ENCODE peak calls at places on chromosomes 4 and X, in eight cellular contexts. P is BE2C; M is AG08396; N is foreskin melanocyte; W is dorsolateral prefrontal cortex; D is astrocyte; Q is stimulated activated CD8-positive, alpha-beta memory T cell treated with anti-CD3 and anti-CD28 coated beads, Interleukin-2, amount 100 ng/mL, for 48 hours; A is transverse colon. L is an unnamed sample.

GRCh38 chrX:53265771-53266170 is 15.6 kb downstream of the IQSEC2 start:
- DNase-seq in P (no peak), M (no peak), N (no peak), W (no peak), D (peak; percentile 36), Q (no peak), A (no peak), L (no peak)

GRCh38 chr4:7647932-7648812 is 213.4 kb upstream of the PSAPL1 start:
- DNase-seq in P (no peak), M (peak; percentile 76), N (no peak), W (no peak), D (peak; percentile 57), Q (no peak), A (no peak), L (no peak)

GRCh38 chr4:136740326-136740725 is 792.0 kb downstream of the PCDH18 start:
- DNase-seq in P (no peak), M (no peak), N (no peak), W (no peak), D (no peak), Q (no peak), A (no peak), L (no peak)

GRCh38 chr4:56129431-56129861 is 180.7 kb downstream of the CEP135 start:
- DNase-seq in P (peak; percentile 25), M (no peak), N (no peak), W (no peak), D (peak; percentile 31), Q (no peak), A (peak; percentile 77), L (no peak)

GRCh38 chrX:46140272-46140671 is 404.9 kb downstream of the ZNF674 start:
- DNase-seq in P (no peak), M (no peak), N (no peak), W (no peak), D (peak; percentile 35), Q (no peak), A (no peak), L (no peak)

GRCh38 chrX:151896734-151897474 is 15.8 kb upstream of the MAGEA4 start:
- DNase-seq in P (no peak), M (no peak), N (no peak), W (no peak), D (peak; percentile 59), Q (no peak), A (no peak), L (no peak)

GRCh38 chr4:189206953-189207352 is 733.7 kb upstream of the FRG1 start:
- DNase-seq in P (peak; percentile 73), M (no peak), N (no peak), W (no peak), D (no peak), Q (no peak), A (no peak), L (no peak)

GRCh38 chr4:6957994-6958393 is 48.4 kb downstream of the TBC1D14 start:
- DNase-seq in P (no peak), M (no peak), N (no peak), W (no peak), D (no peak), Q (no peak), A (no peak), L (no peak)

GRCh38 chrX:1480082-1480785 is 27.5 kb upstream of the ASMTL start:
- DNase-seq in P (no peak), M (no peak), N (no peak), W (no peak), D (no peak), Q (no peak), A (no peak), L (no peak)

GRCh38 chr4:149823770-149824221 is 8.2 kb upstream of the IQCM start:
- DNase-seq in P (no peak), M (peak; percentile 47), N (peak; percentile 15), W (no peak), D (peak; percentile 87), Q (no peak), A (no peak), L (no peak)

GRCh38 chrX:134801267-134801666 is 143.0 kb upstream of the PLAC1 start:
- DNase-seq in P (peak; percentile 15), M (no peak), N (no peak), W (no peak), D (peak; percentile 3), Q (no peak), A (no peak), L (no peak)

GRCh38 chr4:185429660-185430059 is 3.9 kb upstream of the UFSP2 start:
- DNase-seq in P (no peak), M (no peak), N (no peak), W (no peak), D (no peak), Q (no peak), A (no peak), L (no peak)

GRCh38 chr4:77349796-77350195 is 192.8 kb downstream of the CCNG2 start:
- DNase-seq in P (no peak), M (no peak), N (no peak), W (no peak), D (no peak), Q (no peak), A (no peak), L (peak; percentile 5)

GRCh38 chr4:19224820-19225219 is 1026.9 kb upstream of the SLIT2 start:
- DNase-seq in P (no peak), M (peak; percentile 7), N (no peak), W (no peak), D (no peak), Q (no peak), A (no peak), L (no peak)

GRCh38 chr4:165367040-165367439 is 11.8 kb upstream of the CPE start:
- DNase-seq in P (no peak), M (no peak), N (no peak), W (no peak), D (no peak), Q (no peak), A (no peak), L (no peak)

GRCh38 chr4:120156115-120156718 is 89.6 kb upstream of the MAD2L1 start:
- DNase-seq in P (peak; percentile 30), M (no peak), N (peak; percentile 24), W (no peak), D (peak; percentile 51), Q (no peak), A (no peak), L (peak; percentile 41)

GRCh38 chr4:64899563-64899962 is 490.3 kb upstream of the TECRL start:
- DNase-seq in P (no peak), M (no peak), N (no peak), W (no peak), D (peak; percentile 65), Q (no peak), A (no peak), L (no peak)

GRCh38 chr4:42865572-42866189 is 26.8 kb upstream of the GRXCR1 start:
- DNase-seq in P (peak; percentile 64), M (peak; percentile 19), N (peak; percentile 41), W (no peak), D (peak; percentile 21), Q (no peak), A (peak; percentile 44), L (peak; percentile 54)

GRCh38 chrX:10089378-10089795 is 67.4 kb upstream of the CLCN4 start:
- DNase-seq in P (no peak), M (no peak), N (no peak), W (no peak), D (peak; percentile 49), Q (no peak), A (no peak), L (no peak)

GRCh38 chr4:41365726-41366125 is 109.0 kb downstream of the UCHL1 start:
- DNase-seq in P (no peak), M (no peak), N (no peak), W (peak; percentile 69), D (no peak), Q (no peak), A (no peak), L (peak; percentile 98)

GRCh38 chrX:47815901-47816845 is 20.5 kb upstream of the ZNF81 start:
- DNase-seq in P (no peak), M (no peak), N (no peak), W (no peak), D (no peak), Q (no peak), A (peak; percentile 49), L (no peak)

GRCh38 chr4:53705151-53705764 is 114.0 kb upstream of the LNX1 start:
- DNase-seq in P (no peak), M (no peak), N (no peak), W (no peak), D (no peak), Q (no peak), A (no peak), L (no peak)

GRCh38 chr4:165537028-165537648 is 158.3 kb downstream of the CPE start:
- DNase-seq in P (no peak), M (peak; percentile 35), N (peak; percentile 29), W (no peak), D (peak; percentile 12), Q (no peak), A (no peak), L (no peak)